ENCODE peak calls at places on chromosome 19, in five cellular contexts. H is GM23338, G is cardiac fibroblast, M is astrocyte of the cerebellum, T is thoracic aorta. L is an unnamed sample.

GRCh38 chr19:6500837-6501739 is 1.0 kb downstream of the TUBB4A start:
- DNase-seq in M (no peak), G (no peak), H (peak; percentile 26), T (no peak), L (no peak)

GRCh38 chr19:2618611-2619010 is 83.9 kb downstream of the GNG7 start:
- DNase-seq in H (no peak), G (peak; percentile 71), M (no peak), T (no peak), L (peak; percentile 41)

GRCh38 chr19:11964496-11964857 is 363 bp upstream of the ZNF763 start:
- DNase-seq in M (no peak), H (peak; percentile 43), G (no peak), T (no peak), L (no peak)

GRCh38 chr19:51367565-51368365 is 1.0 kb downstream of the CLDND2 start:
- DNase-seq in H (peak; percentile 99), T (peak; percentile 99), M (peak; percentile 95), G (peak; percentile 99), L (peak; percentile 99)

GRCh38 chr19:30606114-30607050 is 234.2 kb downstream of the ZNF536 start:
- DNase-seq in M (no peak), G (no peak), H (no peak), T (no peak), L (no peak)

GRCh38 chr19:55486043-55486970 is 1.3 kb downstream of the NAT14 start:
- DNase-seq in T (no peak), H (no peak), M (no peak), G (no peak), L (no peak)

GRCh38 chr19:50478901-50479715 is 2.5 kb upstream of the GARIN5A start:
- DNase-seq in T (no peak), G (peak; percentile 60), M (no peak), H (peak; percentile 89), L (peak; percentile 32)

GRCh38 chr19:45715139-45715538 is 15.6 kb downstream of the FBXO46 start:
- DNase-seq in M (no peak), T (no peak), G (peak; percentile 13), H (no peak), L (no peak)

GRCh38 chr19:7942981-7943443 is 454 bp downstream of the TIMM44 start:
- DNase-seq in G (no peak), T (no peak), H (no peak), M (no peak), L (peak; percentile 5)

GRCh38 chr19:34350161-34350561 is 14.8 kb upstream of the GPI start:
- DNase-seq in G (peak; percentile 13), M (no peak), T (no peak), H (no peak), L (no peak)

GRCh38 chr19:49455729-49456128 is 2.7 kb downstream of the ALDH16A1 start:
- DNase-seq in G (peak; percentile 83), H (no peak), M (no peak), T (no peak), L (no peak)

GRCh38 chr19:49461656-49462055 is 8.6 kb downstream of the ALDH16A1 start:
- DNase-seq in G (no peak), T (no peak), M (no peak), H (peak; percentile 35), L (no peak)

GRCh38 chr19:49459388-49459787 is 6.4 kb downstream of the ALDH16A1 start:
- DNase-seq in T (no peak), M (no peak), G (no peak), H (no peak), L (no peak)

GRCh38 chr19:49456351-49456750 is 3.3 kb downstream of the ALDH16A1 start:
- DNase-seq in T (no peak), G (peak; percentile 71), M (no peak), H (no peak), L (no peak)

GRCh38 chr19:49458567-49458903 is 5.5 kb downstream of the ALDH16A1 start:
- DNase-seq in G (no peak), T (no peak), M (no peak), H (no peak), L (no peak)
- TF ChIP-seq CTCF in G (no peak), T (no peak), M (no peak), H (no peak), L (no peak)

GRCh38 chr19:4061683-4062575 is 4.8 kb downstream of the ZBTB7A start:
- DNase-seq in G (no peak), H (peak; percentile 62), M (no peak), T (no peak), L (no peak)
- H3K4me3 ChIP-seq in G (peak overlapping the region; percentile 5), H (no peak overlapping the region), M (peak overlapping the region; percentile 5), T (peak overlapping the region; percentile 99), L (no peak overlapping the region)

GRCh38 chr19:47124937-47125668 is 5.5 kb upstream of the SAE1 start:
- DNase-seq in T (no peak), H (peak; percentile 96), G (peak; percentile 86), M (no peak), L (peak; percentile 71)
- TF ChIP-seq CTCF in T (peak; percentile 77), H (peak; percentile 84), G (peak; percentile 61), M (peak; percentile 67), L (peak; percentile 48)

DNA sequence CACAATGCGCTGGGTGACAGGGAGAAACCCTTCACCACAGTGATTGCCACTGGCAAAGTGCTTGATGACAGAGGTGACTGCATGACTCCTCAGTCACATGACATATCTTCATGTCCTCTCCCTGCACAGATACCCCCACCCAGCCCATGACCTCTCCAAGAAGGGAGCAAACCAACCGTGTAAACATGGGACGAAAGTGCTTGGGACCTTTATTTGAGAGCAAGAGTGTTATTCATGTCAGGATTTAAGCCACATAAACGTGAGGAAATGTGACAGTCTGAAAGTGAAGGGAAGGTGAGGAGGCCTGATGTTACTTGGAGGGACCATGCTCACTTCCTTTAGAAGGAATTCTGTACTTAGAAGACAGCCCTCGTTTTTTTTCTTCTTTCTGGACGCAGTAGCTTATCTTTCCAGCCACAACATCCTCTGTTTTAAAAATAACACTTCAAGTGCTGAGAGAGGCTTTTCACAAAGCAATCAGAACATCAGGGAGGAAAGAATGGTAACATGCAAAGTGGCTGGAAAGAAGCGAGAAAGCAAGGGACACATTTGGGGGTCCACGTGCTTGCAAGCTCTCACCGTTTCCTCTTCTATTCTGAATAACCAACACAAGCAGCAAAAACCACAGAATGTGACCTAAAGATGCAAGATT is 35.6 kb downstream of the EPS15L1 start:
- DNase-seq in H (no peak), M (no peak), G (peak; percentile 26), T (no peak), L (peak; percentile 61)
- H3K4me3 ChIP-seq in H (no peak overlapping the region), M (no peak overlapping the region), G (no peak overlapping the region), T (no peak overlapping the region), L (no peak overlapping the region)

L was measured in astrocyte of the spinal cord.